ENCODE peak calls at places on chromosomes 1 and 21, in eight cellular contexts. O is astrocyte of the cerebellum, B is endodermal cell, X is fibroblast of the aortic adventitia, J is fibroblast of lung, M is adrenal gland, A is AG04450, R is sigmoid colon. L is an unnamed sample.

GRCh38 chr1:8889925-8890785 is 11.7 kb upstream of the ENO1 start:
- DNase-seq in M (peak), J (peak), B (no peak), O (peak), R (peak), X (peak), A (no peak), L (peak)

GRCh38 chr21:17699524-17700189 is 87.0 kb upstream of the BTG3 start:
- DNase-seq in A (no peak), X (no peak), R (no peak), J (no peak), B (no peak), M (no peak), O (no peak), L (no peak)

GRCh38 chr1:12208764-12209494 is 20.9 kb upstream of the VPS13D start:
- DNase-seq in X (peak), M (peak), B (peak), A (peak), R (peak), O (peak), J (peak), L (no peak)

GRCh38 chr1:53410691-53411090 is 48.5 kb upstream of the DMRTB1 start:
- DNase-seq in J (no peak), B (peak), O (no peak), A (no peak), R (peak), M (no peak), X (no peak), L (no peak)

GRCh38 chr21:42563261-42564045 is 49.8 kb downstream of the SLC37A1 start:
- DNase-seq in O (no peak), M (no peak), J (no peak), X (no peak), R (peak), A (no peak), B (peak), L (no peak)

GRCh38 chr21:40043866-40044265 is 176.6 kb downstream of the PCP4 start:
- DNase-seq in R (no peak), X (no peak), M (no peak), O (no peak), B (no peak), J (no peak), A (no peak), L (no peak)

GRCh38 chr1:33791251-33791650 is 72.6 kb upstream of the HMGB4 start:
- DNase-seq in X (no peak), J (no peak), M (no peak), O (no peak), R (no peak), A (no peak), B (no peak), L (no peak)

GRCh38 chr1:46508760-46509159 is 19.1 kb downstream of the DMBX1 start:
- DNase-seq in A (no peak), B (peak), J (peak), O (no peak), R (no peak), M (no peak), X (no peak), L (no peak)

GRCh38 chr1:245590726-245591125 is 435.9 kb downstream of the KIF26B start:
- DNase-seq in A (no peak), B (no peak), O (no peak), M (no peak), X (no peak), J (no peak), R (no peak), L (no peak)

GRCh38 chr1:44592208-44593145 is 81.8 kb downstream of the TMEM53 start:
- DNase-seq in R (no peak), X (no peak), J (no peak), B (peak), M (no peak), A (no peak), O (no peak), L (no peak)

GRCh38 chr1:64013395-64013794 is 190.0 kb upstream of the UBE2U start:
- DNase-seq in O (no peak), M (no peak), B (no peak), A (no peak), R (no peak), J (no peak), X (no peak), L (no peak)

GRCh38 chr1:41721039-41721438 is 197.7 kb downstream of the HIVEP3 start:
- DNase-seq in M (no peak), A (no peak), J (no peak), X (no peak), B (no peak), O (no peak), R (no peak), L (no peak)

GRCh38 chr1:183903101-183903500 is 98.2 kb downstream of the RGL1 start:
- DNase-seq in M (no peak), J (no peak), B (no peak), A (no peak), O (no peak), R (no peak), X (no peak), L (no peak)

GRCh38 chr1:58866578-58866977 is 82.7 kb upstream of the JUN start:
- DNase-seq in R (no peak), X (no peak), J (no peak), O (no peak), A (no peak), M (no peak), B (no peak), L (no peak)

GRCh38 chr1:40030528-40031135 is 9.9 kb upstream of the CAP1 start:
- DNase-seq in A (no peak), B (no peak), J (peak), O (no peak), M (no peak), X (peak), R (no peak), L (no peak)

GRCh38 chr21:16117851-16118592 is 388.2 kb downstream of the USP25 start:
- DNase-seq in B (no peak), A (peak), X (peak), M (no peak), O (peak), R (no peak), J (peak), L (peak)

GRCh38 chr1:54977938-54978337 is 2.5 kb upstream of the TMEM61 start:
- DNase-seq in A (no peak), X (no peak), R (no peak), O (no peak), M (no peak), J (no peak), B (peak), L (no peak)

GRCh38 chr1:236829085-236829484 is 34.0 kb downstream of the MTR start:
- DNase-seq in M (no peak), X (no peak), A (no peak), O (no peak), B (no peak), R (no peak), J (no peak), L (no peak)

GRCh38 chr1:202162049-202162417 is 1.6 kb upstream of the PTPN7 start:
- DNase-seq in X (no peak), J (no peak), R (no peak), B (no peak), M (no peak), A (no peak), O (no peak), L (no peak)

GRCh38 chr1:216433175-216433574 is 9.9 kb upstream of the USH2A start:
- DNase-seq in O (no peak), B (no peak), R (no peak), M (no peak), X (no peak), A (no peak), J (no peak), L (no peak)

GRCh38 chr1:6019166-6019845 is 26.4 kb upstream of the KCNAB2 start:
- DNase-seq in X (no peak), O (no peak), M (no peak), R (no peak), J (no peak), B (no peak), A (no peak), L (no peak)

GRCh38 chr1:221117548-221117951 is 238.3 kb downstream of the HLX start:
- DNase-seq in X (peak), A (peak), B (no peak), M (no peak), J (peak), R (no peak), O (peak), L (peak)

GRCh38 chr1:188355847-188356246 is 1527.1 kb downstream of the PLA2G4A start:
- DNase-seq in X (no peak), R (no peak), B (no peak), O (no peak), M (no peak), A (no peak), J (no peak), L (no peak)

GRCh38 chr1:106755682-106756406 is 300.6 kb upstream of the PRMT6 start:
- DNase-seq in X (peak), A (no peak), R (no peak), O (peak), M (no peak), J (peak), B (no peak), L (peak)

GRCh38 chr1:204446413-204447111 is 34.9 kb upstream of the PPP1R15B start:
- DNase-seq in A (no peak), O (peak), R (peak), X (peak), B (peak), M (peak), J (peak), L (no peak)

GRCh38 chr1:84913025-84913892 is 20.3 kb upstream of the LPAR3 start:
- DNase-seq in J (peak), M (no peak), X (peak), A (no peak), R (no peak), B (no peak), O (no peak), L (peak)

GRCh38 chr1:98084188-98084587 is 163.4 kb upstream of the DPYD start:
- DNase-seq in J (no peak), X (no peak), O (no peak), R (no peak), B (no peak), A (no peak), M (no peak), L (no peak)

GRCh38 chr1:230542054-230542453 is 100.2 kb upstream of the COG2 start:
- DNase-seq in R (no peak), O (no peak), X (no peak), J (peak), B (no peak), M (no peak), A (no peak), L (no peak)

GRCh38 chr1:223711173-223711572 is 1.2 kb upstream of the CAPN2 start:
- DNase-seq in B (no peak), X (peak), M (no peak), R (no peak), O (no peak), A (no peak), J (peak), L (no peak)

GRCh38 chr1:42745851-42746250 is 5.8 kb upstream of the CLDN19 start:
- DNase-seq in X (no peak), A (no peak), M (no peak), O (no peak), B (no peak), R (no peak), J (no peak), L (no peak)

GRCh38 chr1:13513885-13514546 is at the start of gene LRRC38:
- DNase-seq in R (no peak), O (no peak), B (peak), M (peak), A (no peak), J (no peak), X (no peak), L (no peak)

GRCh38 chr1:47840338-47840737 is 156.8 kb downstream of the TRABD2B start:
- DNase-seq in B (no peak), R (peak), A (no peak), X (no peak), O (no peak), M (no peak), J (no peak), L (no peak)

GRCh38 chr1:3409737-3410434 is 44.6 kb upstream of the ARHGEF16 start:
- DNase-seq in R (no peak), X (peak), B (peak), A (no peak), J (peak), O (peak), M (peak), L (peak)

GRCh38 chr1:79749607-79750006 is 743.1 kb upstream of the ADGRL4 start:
- DNase-seq in B (no peak), J (no peak), M (no peak), R (no peak), O (no peak), X (no peak), A (no peak), L (no peak)

GRCh38 chr1:61081135-61081636 is 1.2 kb upstream of the NFIA start:
- DNase-seq in R (no peak), A (no peak), X (peak), M (no peak), B (no peak), J (no peak), O (no peak), L (no peak)

GRCh38 chr21:27112186-27112585 is 145.3 kb upstream of the ADAMTS5 start:
- DNase-seq in J (no peak), R (no peak), B (no peak), M (no peak), A (no peak), O (no peak), X (no peak), L (no peak)

GRCh38 chr1:2275796-2276536 is 47.8 kb downstream of the SKI start:
- DNase-seq in X (peak), J (peak), O (no peak), M (no peak), B (no peak), A (no peak), R (no peak), L (no peak)

GRCh38 chr1:233661376-233662159 is 47.7 kb downstream of the KCNK1 start:
- DNase-seq in B (no peak), X (no peak), M (no peak), A (no peak), O (no peak), J (no peak), R (no peak), L (no peak)

DNA sequence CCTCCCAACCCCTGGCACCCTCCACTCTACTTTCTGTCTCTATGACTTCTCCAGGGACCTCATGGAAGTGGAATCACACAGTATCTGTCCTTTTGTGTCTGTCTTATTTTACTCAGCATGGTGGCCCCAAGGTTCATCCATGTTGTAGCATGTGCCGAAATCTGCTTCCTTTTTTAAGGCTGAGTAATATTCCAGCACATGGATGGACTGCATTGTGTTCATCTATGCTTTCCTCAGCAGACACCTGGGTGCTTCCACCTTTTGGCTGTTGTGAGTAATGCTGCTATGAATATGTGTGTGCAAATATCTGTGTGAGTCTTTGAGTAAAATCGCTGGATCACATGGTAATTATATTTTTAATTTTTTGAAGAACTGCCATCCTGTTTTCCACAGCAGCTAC is 1.6 kb upstream of the PFKL start:
- DNase-seq in O (no peak), R (no peak), B (no peak), X (peak), M (no peak), A (no peak), J (no peak), L (no peak)
- TF ChIP-seq CTCF in O (peak), R (no peak), B (no peak), X (peak), M (no peak), A (peak), J (no peak), L (peak)

GRCh38 chr21:45330075-45330781 is 42.5 kb upstream of the POFUT2 start:
- DNase-seq in X (peak), B (peak), A (peak), O (peak), R (peak), J (peak), M (no peak), L (peak)
- H3K4me3 ChIP-seq in X (no peak), B (no peak), A (no peak), O (no peak), R (no peak), J (no peak), M (no peak), L (no peak)

GRCh38 chr21:21163904-21164303 is 165.7 kb downstream of the NCAM2 start:
- DNase-seq in X (peak), R (peak), M (peak), A (peak), B (peak), O (peak), J (peak), L (peak)
- TF ChIP-seq CTCF in X (peak), R (peak), M (peak), A (peak), B (peak), O (peak), J (peak), L (peak)

GRCh38 chr21:41316200-41316599 is 401 bp upstream of the FAM3B start:
- DNase-seq in J (no peak), M (no peak), X (no peak), R (no peak), A (no peak), O (no peak), B (no peak), L (no peak)
- H3K4me3 ChIP-seq in J (no peak), M (peak), X (no peak), R (peak), A (no peak), O (peak), B (peak), L (no peak)

GRCh38 chr1:19178734-19179398 is 31.2 kb downstream of the UBR4 start:
- DNase-seq in A (no peak), O (no peak), X (no peak), J (no peak), M (no peak), R (no peak), B (no peak), L (no peak)

GRCh38 chr1:19177811-19178210 is 32.3 kb downstream of the UBR4 start:
- DNase-seq in O (no peak), M (no peak), X (no peak), A (no peak), J (no peak), B (no peak), R (no peak), L (no peak)

GRCh38 chr1:19182223-19182622 is 27.8 kb downstream of the UBR4 start:
- DNase-seq in O (no peak), R (no peak), X (no peak), A (no peak), B (no peak), M (no peak), J (no peak), L (no peak)

DNA sequence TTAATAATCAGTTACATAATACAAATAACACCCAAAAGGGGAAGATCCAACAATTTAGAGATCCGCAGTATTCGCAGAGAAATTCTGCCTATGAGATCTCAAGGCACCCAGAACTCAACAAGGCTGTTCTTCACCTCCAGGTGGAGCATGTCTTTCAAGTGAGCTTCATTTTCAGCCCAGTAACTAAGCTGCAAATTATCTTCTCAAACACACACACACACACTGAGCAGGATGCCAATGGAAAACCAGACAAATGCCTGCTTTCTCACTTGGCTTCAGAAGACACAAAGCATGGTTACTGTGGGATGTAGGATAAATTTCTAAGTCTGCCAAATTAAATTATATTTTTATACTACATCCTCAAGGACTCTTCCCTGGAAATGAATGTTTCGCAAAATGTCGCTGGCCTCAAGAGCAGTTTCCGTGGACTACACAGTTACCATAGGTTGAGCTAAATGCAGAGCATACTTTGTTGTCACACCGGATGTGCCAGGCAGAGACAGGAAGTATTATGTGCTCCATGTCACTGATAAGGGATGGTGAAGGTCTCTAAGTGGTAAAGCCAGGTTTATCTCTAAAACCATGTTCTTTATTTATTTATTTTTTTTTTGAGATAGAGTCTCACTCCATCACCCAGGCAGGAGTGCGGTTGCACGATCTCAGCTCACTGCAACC is 30.3 kb downstream of the UBR4 start:
- DNase-seq in R (no peak), J (peak), M (no peak), O (peak), B (no peak), A (no peak), X (peak), L (no peak)
- TF ChIP-seq CTCF in R (no peak), J (peak), M (no peak), O (peak), B (peak), A (peak), X (peak), L (peak)

DNA sequence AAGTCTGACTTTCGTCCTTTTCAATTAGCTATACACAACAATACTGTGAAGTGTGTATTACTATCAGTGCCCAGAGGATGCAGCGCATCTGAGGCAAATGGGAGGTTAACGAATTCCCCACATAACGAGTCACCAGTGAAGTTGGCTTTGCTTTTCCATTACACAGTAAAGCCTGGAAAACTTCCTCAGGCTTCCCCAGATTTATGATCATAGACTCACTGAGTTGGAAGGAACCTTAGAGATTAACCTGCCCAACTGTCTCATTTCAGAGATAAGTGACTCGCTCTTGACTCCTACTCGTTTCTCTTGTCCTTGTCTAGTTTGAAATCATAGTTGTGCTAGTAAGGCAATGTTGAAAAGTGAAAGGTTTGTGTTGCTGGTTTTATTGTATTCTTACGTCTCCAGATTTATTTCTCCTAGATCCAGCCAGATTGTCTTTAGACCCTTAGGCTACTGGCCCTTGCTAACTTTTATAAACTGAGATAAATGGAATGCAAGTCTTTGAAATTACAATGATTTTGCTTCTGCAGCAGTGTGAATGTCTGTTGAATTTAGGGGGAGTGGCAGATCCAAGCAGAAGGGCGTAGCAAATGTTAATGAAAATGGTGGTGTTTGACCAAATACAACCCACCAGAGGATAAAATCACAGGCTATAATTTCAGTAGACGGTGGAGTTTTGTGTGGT is 17.3 kb downstream of the S1PR1 start:
- DNase-seq in R (no peak), X (peak), J (peak), B (no peak), M (no peak), A (no peak), O (no peak), L (peak)
- H3K4me3 ChIP-seq in R (no peak), X (no peak), J (no peak), B (no peak), M (no peak), A (no peak), O (no peak), L (no peak)